ENCODE peak calls at places on chromosomes 11 and 22, in five cellular contexts. B, A, K, P and R are unnamed samples.

GRCh38 chr22:39243443-39244072 is 1.2 kb downstream of the PDGFB start:
- DNase-seq in K (no peak), P (no peak), A (peak; percentile 33), B (no peak), R (no peak)

GRCh38 chr11:111814567-111814966 is 48.4 kb upstream of the PPP2R1B start:
- DNase-seq in A (no peak), P (peak; percentile 20), B (no peak), K (peak; percentile 76), R (no peak)

GRCh38 chr11:19441288-19441687 is 200.5 kb upstream of the E2F8 start:
- DNase-seq in K (no peak), B (no peak), A (no peak), P (no peak), R (no peak)

GRCh38 chr11:119650251-119650650 is 78.7 kb downstream of the NECTIN1 start:
- DNase-seq in B (no peak), K (no peak), P (no peak), A (no peak), R (no peak)

GRCh38 chr11:25924586-25924985 is 407.3 kb upstream of the ANO3 start:
- DNase-seq in A (no peak), B (no peak), P (no peak), K (no peak), R (no peak)

GRCh38 chr11:95067828-95068244 is 1.1 kb downstream of the SRSF8 start:
- DNase-seq in B (no peak), P (no peak), A (no peak), K (no peak), R (no peak)

GRCh38 chr11:67464411-67465189 is 4.5 kb downstream of the TMEM134 start:
- DNase-seq in B (peak; percentile 92), A (peak; percentile 90), P (peak; percentile 75), K (no peak), R (peak; percentile 87)

GRCh38 chr11:103091810-103092524 is at the start of gene DCUN1D5:
- DNase-seq in K (peak; percentile 85), B (peak; percentile 98), P (peak; percentile 98), A (peak; percentile 93), R (peak; percentile 96)

GRCh38 chr11:113906038-113906437 is 1.4 kb downstream of the HTR3B start:
- DNase-seq in K (peak; percentile 8), B (no peak), P (peak; percentile 17), A (no peak), R (no peak)

GRCh38 chr22:48448821-48449220 is 1378.9 kb downstream of the BRD1 start:
- DNase-seq in B (no peak), P (no peak), K (no peak), A (no peak), R (no peak)

GRCh38 chr22:20956258-20957117 is 10.6 kb upstream of the AIFM3 start:
- DNase-seq in A (no peak), K (no peak), B (no peak), P (peak; percentile 50), R (no peak)
- H3K27ac ChIP-seq in A (peak overlapping the region; percentile 84), K (peak overlapping the region; percentile 65), B (peak overlapping the region; percentile 84), P (no peak overlapping the region), R (no peak overlapping the region)

GRCh38 chr11:27464155-27464759 is 8.3 kb downstream of the LGR4 start:
- DNase-seq in K (no peak), P (peak; percentile 43), B (no peak), A (peak; percentile 59), R (no peak)

GRCh38 chr11:27460158-27460565 is 12.4 kb downstream of the LGR4 start:
- DNase-seq in A (no peak), K (no peak), B (no peak), P (no peak), R (no peak)

GRCh38 chr11:27460571-27460970 is 12.0 kb downstream of the LGR4 start:
- DNase-seq in P (no peak), A (no peak), K (no peak), B (no peak), R (no peak)

GRCh38 chr11:27465629-27466028 is 7.0 kb downstream of the LGR4 start:
- DNase-seq in A (no peak), K (no peak), B (no peak), P (no peak), R (no peak)

DNA sequence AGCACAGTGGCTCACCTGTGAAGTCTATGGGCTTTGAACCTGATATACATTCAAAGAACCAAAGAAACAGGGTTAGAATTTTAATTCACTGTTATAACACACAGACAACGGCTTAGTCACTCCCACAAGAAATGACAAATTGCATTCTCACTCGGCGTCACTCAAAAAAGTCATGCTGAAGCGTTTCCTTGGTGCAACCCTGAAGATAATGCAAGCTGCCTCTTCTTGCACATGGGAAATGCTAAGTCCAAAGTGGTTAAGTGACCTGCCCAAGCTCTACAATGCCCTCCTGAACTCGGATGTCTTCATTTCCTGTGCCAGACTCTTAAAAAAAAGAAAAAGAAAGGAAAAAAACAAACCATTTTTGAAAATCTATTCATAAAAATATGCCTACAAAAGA is 10.0 kb downstream of the LGR4 start:
- DNase-seq in A (no peak), K (no peak), B (no peak), P (peak; percentile 25), R (no peak)
- H3K27ac ChIP-seq in A (peak overlapping the region; percentile 67), K (no peak overlapping the region), B (no peak overlapping the region), P (no peak overlapping the region), R (no peak overlapping the region)

GRCh38 chr11:79055866-79056632 is 384.8 kb downstream of the TENM4 start:
- DNase-seq in B (no peak), P (peak; percentile 77), A (no peak), K (no peak), R (no peak)
- H3K27ac ChIP-seq in B (peak overlapping the region; percentile 25), P (no peak overlapping the region), A (no peak overlapping the region), K (no peak overlapping the region), R (no peak overlapping the region)

GRCh38 chr11:116687458-116688201 is 85.2 kb downstream of the BUD13 start:
- DNase-seq in P (no peak), K (no peak), B (no peak), A (no peak), R (no peak)
- H3K27ac ChIP-seq in P (no peak overlapping the region), K (no peak overlapping the region), B (no peak overlapping the region), A (no peak overlapping the region), R (no peak overlapping the region)

DNA sequence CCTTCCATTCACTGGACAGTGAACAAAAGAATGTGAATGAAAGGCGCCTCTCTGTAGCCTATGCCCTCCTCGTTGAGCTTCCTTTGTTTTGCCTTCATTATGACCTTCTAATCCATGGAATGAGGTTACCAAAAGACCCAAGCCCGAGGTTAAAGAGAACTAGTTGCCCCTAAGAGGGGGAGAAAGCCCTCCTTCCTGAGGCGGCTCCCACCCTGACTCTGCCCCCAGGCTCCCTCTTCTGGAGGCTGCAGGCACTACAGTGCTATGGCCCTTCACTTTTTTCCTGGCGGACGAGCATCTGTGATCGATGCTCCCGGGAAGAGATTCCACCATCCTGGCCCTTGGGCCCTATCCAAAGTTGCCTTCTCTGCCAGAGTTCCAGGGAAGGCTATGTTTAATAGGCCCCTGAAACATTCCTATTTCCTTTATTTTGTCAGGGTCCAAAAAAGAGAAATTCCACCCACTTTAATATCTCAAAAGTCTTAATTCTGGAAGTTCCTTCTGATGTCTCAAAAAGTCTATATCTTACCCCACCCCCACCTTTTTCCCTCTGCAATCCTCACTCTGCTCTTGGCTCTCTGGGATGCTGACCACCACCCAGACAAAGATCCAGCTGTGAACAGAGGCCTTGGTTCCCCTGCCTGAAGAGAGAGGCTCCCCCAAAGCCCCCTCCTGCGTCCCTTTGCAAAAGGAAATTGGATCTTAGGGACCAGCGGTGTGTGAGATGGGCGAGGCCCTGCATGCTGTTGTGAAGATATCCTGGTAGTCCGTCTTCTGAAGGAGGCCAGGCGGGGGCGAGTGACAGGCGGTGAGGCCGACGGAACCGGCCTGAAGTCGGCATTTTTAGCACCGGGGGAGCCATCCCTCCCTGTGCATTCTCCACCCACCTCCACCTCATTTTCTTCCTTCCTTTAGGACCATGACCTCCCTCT is 147.1 kb downstream of the FEZ1 start:
- DNase-seq in K (no peak), B (no peak), P (peak; percentile 51), A (peak; percentile 58), R (peak; percentile 55)
- H3K27ac ChIP-seq in K (no peak overlapping the region), B (no peak overlapping the region), P (no peak overlapping the region), A (no peak overlapping the region), R (no peak overlapping the region)

DNA sequence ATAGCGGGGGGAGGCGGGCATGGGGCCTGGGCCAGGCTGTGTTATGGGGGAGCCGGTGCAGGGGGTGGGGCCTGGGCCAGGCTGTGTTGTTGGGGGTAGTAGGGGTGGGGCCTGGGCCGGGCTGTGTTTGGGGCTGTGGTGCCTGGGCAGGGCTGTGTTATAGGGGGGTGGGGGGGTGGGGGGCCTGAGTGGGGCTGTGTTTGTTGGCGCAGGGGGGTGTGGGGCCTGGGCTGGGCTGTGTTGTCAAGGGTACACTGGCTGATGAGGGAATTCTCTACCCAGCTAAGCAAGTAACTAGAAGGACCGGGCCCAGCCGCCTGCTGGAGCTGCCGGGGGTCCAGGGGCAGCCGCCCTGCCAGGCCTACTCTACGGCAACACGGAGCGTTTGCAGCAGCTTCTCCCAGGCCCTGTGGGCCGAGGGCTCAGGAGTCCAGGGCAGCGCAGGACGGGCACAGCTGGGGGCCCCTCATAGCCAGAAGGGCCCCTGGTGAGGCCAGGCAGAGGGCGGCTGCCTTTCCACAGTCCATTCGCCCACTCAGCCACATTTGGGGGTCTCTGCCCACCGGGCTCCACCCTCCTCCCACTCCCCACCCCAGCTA is 10.1 kb upstream of the PIM3 start:
- DNase-seq in B (no peak), A (no peak), K (no peak), P (no peak), R (no peak)
- H3K27ac ChIP-seq in B (peak overlapping the region; percentile 99), A (peak overlapping the region; percentile 92), K (no peak overlapping the region), P (no peak overlapping the region), R (no peak overlapping the region)

GRCh38 chr11:10459029-10459970 is 4.2 kb downstream of the AMPD3 start:
- DNase-seq in B (no peak), K (no peak), P (peak; percentile 11), A (no peak), R (no peak)
- H3K27ac ChIP-seq in B (no peak overlapping the region), K (no peak overlapping the region), P (no peak overlapping the region), A (no peak overlapping the region), R (peak overlapping the region; percentile 12)